ENCODE peak calls at places on chromosome 14, in nine cellular contexts. B, Y, S, Q, G, K, L, I and P are unnamed samples.

GRCh38 chr14:101017806-101018560 is 114.5 kb upstream of the RTL1 start:
- DNase-seq in B (no peak), Y (no peak), S (no peak), Q (peak), G (no peak), K (no peak), L (peak), I (peak), P (no peak)

GRCh38 chr14:83558946-83559345 is 1971.0 kb upstream of the FLRT2 start:
- DNase-seq in B (no peak), Y (no peak), S (no peak), Q (no peak), G (no peak), K (no peak), L (no peak), I (no peak), P (no peak)

GRCh38 chr14:48253020-48253419 is 577.6 kb upstream of the MDGA2 start:
- DNase-seq in B (no peak), Y (no peak), S (no peak), Q (no peak), G (no peak), K (no peak), L (no peak), I (no peak), P (no peak)

GRCh38 chr14:95472819-95473251 is 43.6 kb downstream of the SYNE3 start:
- DNase-seq in B (no peak), Y (no peak), S (no peak), Q (no peak), G (no peak), K (no peak), L (no peak), I (no peak), P (no peak)

GRCh38 chr14:77186911-77187648 is 5.5 kb downstream of the TMEM63C start:
- DNase-seq in B (no peak), Y (no peak), S (no peak), Q (peak), G (no peak), K (no peak), L (no peak), I (no peak), P (no peak)

GRCh38 chr14:105440554-105440900 is 20.9 kb downstream of the MTA1 start:
- DNase-seq in B (no peak), Y (no peak), S (no peak), Q (no peak), G (no peak), K (no peak), L (no peak), I (no peak), P (no peak)

GRCh38 chr14:30748343-30748742 is 126.0 kb upstream of the COCH start:
- DNase-seq in B (no peak), Y (no peak), S (no peak), Q (no peak), G (no peak), K (no peak), L (no peak), I (no peak), P (no peak)

GRCh38 chr14:84273181-84273580 is 1256.8 kb upstream of the FLRT2 start:
- DNase-seq in B (no peak), Y (no peak), S (no peak), Q (no peak), G (no peak), K (no peak), L (no peak), I (no peak), P (no peak)

GRCh38 chr14:93056166-93056839 is 59.4 kb downstream of the ITPK1 start:
- DNase-seq in B (no peak), Y (no peak), S (no peak), Q (no peak), G (no peak), K (no peak), L (no peak), I (no peak), P (no peak)

GRCh38 chr14:99803106-99803437 is 9.9 kb downstream of the EML1 start:
- DNase-seq in B (no peak), Y (peak), S (no peak), Q (no peak), G (no peak), K (no peak), L (no peak), I (no peak), P (no peak)

GRCh38 chr14:20690848-20691640 is 2.5 kb downstream of the ANG start:
- DNase-seq in B (peak), Y (no peak), S (peak), Q (peak), G (peak), K (peak), L (no peak), I (no peak), P (no peak)

GRCh38 chr14:97458302-97459137 is 661.3 kb downstream of the VRK1 start:
- DNase-seq in B (no peak), Y (peak), S (no peak), Q (peak), G (no peak), K (no peak), L (no peak), I (no peak), P (no peak)

GRCh38 chr14:97580923-97581495 is 783.8 kb downstream of the VRK1 start:
- DNase-seq in B (no peak), Y (no peak), S (no peak), Q (no peak), G (no peak), K (no peak), L (no peak), I (no peak), P (peak)

GRCh38 chr14:89368490-89369477 is 48.2 kb downstream of the FOXN3 start:
- DNase-seq in B (no peak), Y (no peak), S (peak), Q (peak), G (no peak), K (no peak), L (no peak), I (no peak), P (no peak)

GRCh38 chr14:22852940-22853767 is 16.8 kb downstream of the MMP14 start:
- DNase-seq in B (peak), Y (peak), S (peak), Q (peak), G (peak), K (no peak), L (peak), I (no peak), P (no peak)

GRCh38 chr14:30608533-30609006 is 13.5 kb upstream of the SCFD1 start:
- DNase-seq in B (no peak), Y (no peak), S (no peak), Q (no peak), G (no peak), K (no peak), L (no peak), I (no peak), P (no peak)

GRCh38 chr14:70886421-70887206 is 20.6 kb upstream of the PCNX1 start:
- DNase-seq in B (peak), Y (no peak), S (no peak), Q (no peak), G (no peak), K (no peak), L (no peak), I (no peak), P (no peak)

GRCh38 chr14:35180179-35180578 is 57.8 kb downstream of the PRORP start:
- DNase-seq in B (no peak), Y (no peak), S (no peak), Q (no peak), G (no peak), K (no peak), L (no peak), I (no peak), P (no peak)

GRCh38 chr14:36520601-36521525 is 831 bp upstream of the NKX2-1 start:
- DNase-seq in B (peak), Y (no peak), S (peak), Q (peak), G (no peak), K (no peak), L (no peak), I (no peak), P (no peak)

GRCh38 chr14:71060795-71061455 is 153.7 kb downstream of the PCNX1 start:
- DNase-seq in B (no peak), Y (no peak), S (no peak), Q (no peak), G (no peak), K (no peak), L (no peak), I (no peak), P (no peak)

GRCh38 chr14:99509871-99510555 is 28.8 kb downstream of the CCNK start:
- DNase-seq in B (no peak), Y (no peak), S (no peak), Q (no peak), G (no peak), K (no peak), L (no peak), I (peak), P (no peak)

GRCh38 chr14:89198544-89199329 is 218.3 kb downstream of the FOXN3 start:
- DNase-seq in B (peak), Y (no peak), S (no peak), Q (peak), G (no peak), K (no peak), L (no peak), I (no peak), P (no peak)

GRCh38 chr14:24058260-24058950 is 6.6 kb downstream of the CARMIL3 start:
- DNase-seq in B (peak), Y (no peak), S (peak), Q (peak), G (peak), K (peak), L (no peak), I (no peak), P (peak)

GRCh38 chr14:90454041-90455000 is 57.5 kb downstream of the CALM1 start:
- DNase-seq in B (no peak), Y (no peak), S (peak), Q (peak), G (no peak), K (no peak), L (no peak), I (no peak), P (no peak)
- H3K4me3 ChIP-seq in B (no peak), Y (no peak), S (no peak), Q (peak), G (no peak), K (no peak), L (peak), I (no peak), P (no peak)

GRCh38 chr14:51069065-51069464 is 25.8 kb downstream of the TRIM9 start:
- DNase-seq in B (no peak), Y (no peak), S (no peak), Q (no peak), G (no peak), K (no peak), L (no peak), I (no peak), P (no peak)

GRCh38 chr14:51067306-51067705 is 27.6 kb downstream of the TRIM9 start:
- DNase-seq in B (no peak), Y (no peak), S (no peak), Q (no peak), G (no peak), K (no peak), L (no peak), I (no peak), P (no peak)

GRCh38 chr14:51066576-51066975 is 28.3 kb downstream of the TRIM9 start:
- DNase-seq in B (no peak), Y (no peak), S (no peak), Q (no peak), G (no peak), K (no peak), L (no peak), I (no peak), P (no peak)

GRCh38 chr14:51070732-51071131 is 24.2 kb downstream of the TRIM9 start:
- DNase-seq in B (no peak), Y (no peak), S (no peak), Q (no peak), G (no peak), K (no peak), L (no peak), I (no peak), P (no peak)

GRCh38 chr14:51068268-51068667 is 26.6 kb downstream of the TRIM9 start:
- DNase-seq in B (no peak), Y (no peak), S (no peak), Q (no peak), G (no peak), K (no peak), L (no peak), I (no peak), P (no peak)
- TF ChIP-seq POLR2AphosphoS5 in B (no peak), Y (no peak), S (no peak), Q (no peak), G (no peak), K (no peak), L (no peak), I (no peak), P (no peak)

DNA sequence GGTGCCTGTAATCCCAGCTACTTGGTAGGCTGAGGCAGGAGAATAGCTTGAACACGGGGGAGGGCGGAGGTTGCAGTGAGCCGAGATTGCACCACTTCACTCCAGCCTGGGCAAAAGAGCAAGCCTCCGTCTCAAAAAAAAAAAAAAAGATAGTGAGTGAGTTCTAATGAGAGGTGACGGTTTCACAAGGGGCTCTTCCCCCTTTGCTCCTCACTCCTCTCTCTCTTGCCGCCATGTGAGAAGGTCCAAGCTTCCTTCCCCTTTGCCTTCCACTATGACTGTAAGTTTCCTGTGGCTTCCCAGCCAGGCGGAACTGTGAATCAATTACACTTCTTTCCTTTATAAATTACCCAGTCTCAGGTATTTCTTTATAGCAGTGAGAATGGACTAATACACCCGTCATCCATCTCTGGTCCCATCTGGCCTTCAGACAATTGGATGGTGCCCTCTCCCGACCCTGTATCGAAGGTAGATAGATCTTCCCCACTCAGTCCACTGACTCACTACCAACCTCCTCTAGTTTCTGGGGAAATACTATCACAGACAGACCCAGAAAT is 27.0 kb upstream of the RCOR1 start:
- DNase-seq in B (peak), Y (no peak), S (no peak), Q (no peak), G (no peak), K (no peak), L (no peak), I (no peak), P (no peak)
- H3K4me3 ChIP-seq in B (no peak), Y (no peak), S (no peak), Q (no peak), G (no peak), K (no peak), L (no peak), I (no peak), P (no peak)

GRCh38 chr14:72812292-72812851 is 81.5 kb downstream of the DPF3 start:
- DNase-seq in B (no peak), Y (no peak), S (no peak), Q (peak), G (no peak), K (no peak), L (peak), I (no peak), P (no peak)

GRCh38 chr14:72804653-72805180 is 89.2 kb downstream of the DPF3 start:
- DNase-seq in B (no peak), Y (no peak), S (no peak), Q (no peak), G (no peak), K (no peak), L (no peak), I (no peak), P (no peak)

GRCh38 chr14:72810201-72810600 is 83.7 kb downstream of the DPF3 start:
- DNase-seq in B (no peak), Y (no peak), S (no peak), Q (no peak), G (no peak), K (no peak), L (no peak), I (no peak), P (no peak)

GRCh38 chr14:72808564-72808963 is 85.3 kb downstream of the DPF3 start:
- DNase-seq in B (no peak), Y (no peak), S (no peak), Q (no peak), G (no peak), K (no peak), L (no peak), I (no peak), P (no peak)

DNA sequence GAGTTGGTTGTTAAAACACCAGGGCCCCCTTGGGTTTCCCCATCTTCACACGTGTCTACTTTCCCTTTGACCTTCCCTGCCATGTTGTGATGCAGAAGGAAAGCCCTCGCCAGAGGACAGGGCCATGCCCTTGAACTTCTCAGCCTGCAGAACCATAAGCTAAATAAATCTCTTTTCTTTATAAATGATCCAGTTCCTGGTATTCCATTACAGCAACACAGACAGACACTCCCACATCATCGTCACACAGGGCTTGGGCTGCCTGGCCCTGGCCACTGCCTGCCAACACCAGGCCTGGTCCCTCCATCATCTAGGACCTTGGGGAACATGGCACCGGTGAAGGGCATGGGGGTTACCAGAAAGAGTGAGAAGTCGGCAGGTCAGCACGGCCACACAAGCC is 84.8 kb downstream of the DPF3 start:
- DNase-seq in B (no peak), Y (no peak), S (no peak), Q (no peak), G (no peak), K (no peak), L (no peak), I (no peak), P (no peak)
- TF ChIP-seq POLR2AphosphoS5 in B (no peak), Y (no peak), S (no peak), Q (no peak), G (no peak), K (no peak), L (no peak), I (no peak), P (no peak)

GRCh38 chr14:81437226-81437625 is 37.1 kb upstream of the STON2 start:
- DNase-seq in B (no peak), Y (no peak), S (no peak), Q (no peak), G (no peak), K (no peak), L (no peak), I (no peak), P (no peak)
- H3K4me3 ChIP-seq in B (no peak), Y (peak), S (no peak), Q (no peak), G (no peak), K (no peak), L (peak), I (no peak), P (peak)

GRCh38 chr14:55954108-55954507 is 164.1 kb upstream of the PELI2 start:
- DNase-seq in B (no peak), Y (no peak), S (no peak), Q (no peak), G (no peak), K (no peak), L (no peak), I (no peak), P (no peak)

GRCh38 chr14:55955175-55955574 is 163.0 kb upstream of the PELI2 start:
- DNase-seq in B (no peak), Y (no peak), S (no peak), Q (no peak), G (no peak), K (no peak), L (no peak), I (no peak), P (no peak)

GRCh38 chr14:55949708-55950107 is 168.5 kb upstream of the PELI2 start:
- DNase-seq in B (no peak), Y (no peak), S (no peak), Q (no peak), G (no peak), K (no peak), L (no peak), I (no peak), P (no peak)

GRCh38 chr14:55948399-55948798 is 169.8 kb upstream of the PELI2 start:
- DNase-seq in B (no peak), Y (no peak), S (no peak), Q (no peak), G (no peak), K (no peak), L (no peak), I (no peak), P (no peak)

GRCh38 chr14:55951366-55952206 is 166.6 kb upstream of the PELI2 start:
- DNase-seq in B (no peak), Y (no peak), S (no peak), Q (no peak), G (no peak), K (no peak), L (no peak), I (no peak), P (no peak)
- TF ChIP-seq POLR2AphosphoS5 in B (no peak), Y (no peak), S (no peak), Q (no peak), G (no peak), K (no peak), L (no peak), I (no peak), P (no peak)

GRCh38 chr14:57273236-57273635 is 4.5 kb downstream of the AP5M1 start:
- DNase-seq in B (no peak), Y (no peak), S (peak), Q (no peak), G (no peak), K (no peak), L (no peak), I (no peak), P (no peak)

GRCh38 chr14:57266060-57266459 is 2.6 kb downstream of the EXOC5 start:
- DNase-seq in B (no peak), Y (no peak), S (no peak), Q (no peak), G (no peak), K (no peak), L (no peak), I (no peak), P (no peak)

GRCh38 chr14:57268161-57269067 is at the start of the genes AP5M1 and EXOC5:
- DNase-seq in B (peak), Y (peak), S (peak), Q (peak), G (peak), K (no peak), L (peak), I (no peak), P (peak)
- H3K4me3 ChIP-seq in B (peak), Y (peak), S (peak), Q (peak), G (peak), K (peak), L (peak), I (peak), P (peak)

DNA sequence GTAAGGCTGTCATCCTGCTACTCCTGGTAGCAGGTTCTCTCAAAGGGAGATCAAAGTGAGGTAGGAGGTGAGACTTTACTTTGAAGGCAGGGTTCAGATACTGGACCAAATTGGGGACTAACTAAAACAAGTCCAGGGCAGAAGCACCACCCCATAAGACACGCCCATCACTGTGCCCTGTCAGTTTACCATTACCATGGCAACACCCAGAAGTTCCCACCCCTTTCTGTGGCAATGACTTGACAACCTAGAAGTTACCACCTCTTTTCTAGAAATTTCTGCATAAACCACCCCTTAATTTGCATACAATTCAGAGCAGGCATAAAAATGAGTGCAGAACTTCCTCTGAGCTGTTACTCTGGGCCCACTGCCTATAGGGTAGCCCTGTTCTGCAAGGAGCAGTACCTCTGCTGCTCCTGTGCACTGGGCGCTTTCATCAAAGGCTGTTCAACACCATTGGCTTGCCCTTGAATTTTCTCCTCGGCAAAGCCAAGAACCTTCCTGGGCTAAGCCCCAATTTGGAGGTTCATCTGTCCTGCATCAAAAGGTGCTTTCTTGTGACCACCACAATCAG is 64.8 kb upstream of the MAX start:
- DNase-seq in B (no peak), Y (no peak), S (no peak), Q (no peak), G (no peak), K (no peak), L (no peak), I (no peak), P (no peak)
- TF ChIP-seq POLR2AphosphoS5 in B (no peak), Y (no peak), S (no peak), Q (no peak), G (no peak), K (no peak), L (no peak), I (no peak), P (no peak)